ENCODE peak calls at places on chromosomes 6 and 20, in four cellular contexts. One of them, this sample, is unnamed.

GRCh38 chr6:91097316-91097878 is 510.5 kb upstream of the MAP3K7 start:
- DNase-seq in renal cortical epithelial cell: peak; percentile 62
- DNase-seq in non-pigmented ciliary epithelial cell: no peak
- DNase-seq in stimulated activated naive CD8-positive, alpha-beta T cell treated with anti-CD3 and anti-CD28 coated beads, Interleukin-15, Interleukin-2, amounts not matched to agents 100 U/mL and 50 U/mL, for 24 hours: no peak
- DNase-seq in this sample: no peak

GRCh38 chr6:87832025-87832825 is 130.2 kb upstream of the AKIRIN2 start:
- DNase-seq in stimulated activated naive CD8-positive, alpha-beta T cell treated with anti-CD3 and anti-CD28 coated beads, Interleukin-15, Interleukin-2, amounts not matched to agents 100 U/mL and 50 U/mL, for 24 hours: no peak
- DNase-seq in renal cortical epithelial cell: peak; percentile 65
- DNase-seq in non-pigmented ciliary epithelial cell: peak; percentile 3
- DNase-seq in this sample: no peak

GRCh38 chr6:119533603-119534279 is 184.2 kb upstream of the MAN1A1 start:
- DNase-seq in stimulated activated naive CD8-positive, alpha-beta T cell treated with anti-CD3 and anti-CD28 coated beads, Interleukin-15, Interleukin-2, amounts not matched to agents 100 U/mL and 50 U/mL, for 24 hours: no peak
- DNase-seq in renal cortical epithelial cell: peak; percentile 26
- DNase-seq in non-pigmented ciliary epithelial cell: peak; percentile 38
- DNase-seq in this sample: no peak

GRCh38 chr6:31353508-31353907 is 3.5 kb downstream of the HLA-B start:
- DNase-seq in non-pigmented ciliary epithelial cell: no peak
- DNase-seq in stimulated activated naive CD8-positive, alpha-beta T cell treated with anti-CD3 and anti-CD28 coated beads, Interleukin-15, Interleukin-2, amounts not matched to agents 100 U/mL and 50 U/mL, for 24 hours: no peak
- DNase-seq in renal cortical epithelial cell: no peak
- DNase-seq in this sample: no peak

GRCh38 chr20:4329232-4329631 is 313.9 kb upstream of the RNF24 start:
- DNase-seq in stimulated activated naive CD8-positive, alpha-beta T cell treated with anti-CD3 and anti-CD28 coated beads, Interleukin-15, Interleukin-2, amounts not matched to agents 100 U/mL and 50 U/mL, for 24 hours: no peak
- DNase-seq in renal cortical epithelial cell: no peak
- DNase-seq in non-pigmented ciliary epithelial cell: no peak
- DNase-seq in this sample: no peak

GRCh38 chr6:100163035-100163434 is 169.0 kb upstream of the MCHR2 start:
- DNase-seq in non-pigmented ciliary epithelial cell: no peak
- DNase-seq in stimulated activated naive CD8-positive, alpha-beta T cell treated with anti-CD3 and anti-CD28 coated beads, Interleukin-15, Interleukin-2, amounts not matched to agents 100 U/mL and 50 U/mL, for 24 hours: no peak
- DNase-seq in renal cortical epithelial cell: no peak
- DNase-seq in this sample: no peak

GRCh38 chr6:112781236-112781635 is 434.1 kb downstream of the RFPL4B start:
- DNase-seq in non-pigmented ciliary epithelial cell: no peak
- DNase-seq in renal cortical epithelial cell: no peak
- DNase-seq in stimulated activated naive CD8-positive, alpha-beta T cell treated with anti-CD3 and anti-CD28 coated beads, Interleukin-15, Interleukin-2, amounts not matched to agents 100 U/mL and 50 U/mL, for 24 hours: no peak
- DNase-seq in this sample: no peak

GRCh38 chr6:11232968-11233626 is 629 bp upstream of the NEDD9 start:
- DNase-seq in non-pigmented ciliary epithelial cell: no peak
- DNase-seq in stimulated activated naive CD8-positive, alpha-beta T cell treated with anti-CD3 and anti-CD28 coated beads, Interleukin-15, Interleukin-2, amounts not matched to agents 100 U/mL and 50 U/mL, for 24 hours: peak; percentile 9
- DNase-seq in renal cortical epithelial cell: no peak
- DNase-seq in this sample: no peak

GRCh38 chr6:34324738-34325444 is 67.6 kb downstream of the NUDT3 start:
- DNase-seq in renal cortical epithelial cell: no peak
- DNase-seq in stimulated activated naive CD8-positive, alpha-beta T cell treated with anti-CD3 and anti-CD28 coated beads, Interleukin-15, Interleukin-2, amounts not matched to agents 100 U/mL and 50 U/mL, for 24 hours: no peak
- DNase-seq in non-pigmented ciliary epithelial cell: peak; percentile 8
- DNase-seq in this sample: no peak

GRCh38 chr6:163329991-163330390 is 84.5 kb upstream of the QKI start:
- DNase-seq in stimulated activated naive CD8-positive, alpha-beta T cell treated with anti-CD3 and anti-CD28 coated beads, Interleukin-15, Interleukin-2, amounts not matched to agents 100 U/mL and 50 U/mL, for 24 hours: no peak
- DNase-seq in non-pigmented ciliary epithelial cell: no peak
- DNase-seq in renal cortical epithelial cell: no peak
- DNase-seq in this sample: no peak

GRCh38 chr20:50303573-50304500 is 113.2 kb downstream of the CEBPB start:
- DNase-seq in renal cortical epithelial cell: peak; percentile 71
- DNase-seq in stimulated activated naive CD8-positive, alpha-beta T cell treated with anti-CD3 and anti-CD28 coated beads, Interleukin-15, Interleukin-2, amounts not matched to agents 100 U/mL and 50 U/mL, for 24 hours: no peak
- DNase-seq in non-pigmented ciliary epithelial cell: no peak
- DNase-seq in this sample: peak; percentile 95

GRCh38 chr6:127554435-127555006 is 22.5 kb upstream of the C6orf58 start:
- DNase-seq in renal cortical epithelial cell: peak; percentile 31
- DNase-seq in non-pigmented ciliary epithelial cell: no peak
- DNase-seq in stimulated activated naive CD8-positive, alpha-beta T cell treated with anti-CD3 and anti-CD28 coated beads, Interleukin-15, Interleukin-2, amounts not matched to agents 100 U/mL and 50 U/mL, for 24 hours: peak; percentile 11
- DNase-seq in this sample: no peak